ENCODE peak calls at places on chromosomes 6 and 20, in eight cellular contexts. One of them, this sample, is unnamed.

GRCh38 chr6:107491059-107491609 is 1.2 kb downstream of the SOBP start:
- DNase-seq in WTC11: peak; percentile 71
- DNase-seq in stomach: peak; percentile 57
- DNase-seq in spleen: peak; percentile 80
- DNase-seq in HFF-Myc: no peak
- DNase-seq in heart right ventricle: peak; percentile 78
- DNase-seq in lower leg skin: peak; percentile 89
- DNase-seq in PC-9: peak; percentile 8
- DNase-seq in this sample: peak; percentile 82

GRCh38 chr20:48769111-48769879 is 58.5 kb downstream of the PREX1 start:
- DNase-seq in WTC11: no peak
- DNase-seq in stomach: peak; percentile 33
- DNase-seq in spleen: peak; percentile 88
- DNase-seq in HFF-Myc: no peak
- DNase-seq in heart right ventricle: no peak
- DNase-seq in lower leg skin: no peak
- DNase-seq in PC-9: no peak
- DNase-seq in this sample: no peak

GRCh38 chr6:106757267-106757666 is 127.9 kb downstream of the QRSL1 start:
- DNase-seq in WTC11: no peak
- DNase-seq in stomach: no peak
- DNase-seq in spleen: no peak
- DNase-seq in HFF-Myc: no peak
- DNase-seq in heart right ventricle: no peak
- DNase-seq in lower leg skin: no peak
- DNase-seq in PC-9: no peak
- DNase-seq in this sample: no peak

GRCh38 chr20:61015602-61016001 is 236.5 kb upstream of the CDH4 start:
- DNase-seq in WTC11: no peak
- DNase-seq in stomach: no peak
- DNase-seq in spleen: no peak
- DNase-seq in HFF-Myc: no peak
- DNase-seq in heart right ventricle: no peak
- DNase-seq in lower leg skin: no peak
- DNase-seq in PC-9: no peak
- DNase-seq in this sample: no peak

GRCh38 chr6:41092421-41093140 is 19.8 kb downstream of the NFYA start:
- DNase-seq in WTC11: no peak
- DNase-seq in stomach: no peak
- DNase-seq in spleen: no peak
- DNase-seq in HFF-Myc: no peak
- DNase-seq in heart right ventricle: no peak
- DNase-seq in lower leg skin: no peak
- DNase-seq in PC-9: no peak
- DNase-seq in this sample: no peak

GRCh38 chr6:168609026-168609685 is 168.2 kb downstream of the SMOC2 start:
- DNase-seq in WTC11: no peak
- DNase-seq in stomach: no peak
- DNase-seq in spleen: no peak
- DNase-seq in HFF-Myc: no peak
- DNase-seq in heart right ventricle: no peak
- DNase-seq in lower leg skin: peak; percentile 59
- DNase-seq in PC-9: no peak
- DNase-seq in this sample: no peak

GRCh38 chr6:82017316-82017715 is 230.2 kb downstream of the IBTK start:
- DNase-seq in WTC11: no peak
- DNase-seq in stomach: no peak
- DNase-seq in spleen: no peak
- DNase-seq in HFF-Myc: no peak
- DNase-seq in heart right ventricle: peak; percentile 37
- DNase-seq in lower leg skin: no peak
- DNase-seq in PC-9: peak; percentile 29
- DNase-seq in this sample: no peak

GRCh38 chr6:137903933-137904821 is 37.1 kb downstream of the TNFAIP3 start:
- DNase-seq in WTC11: no peak
- DNase-seq in stomach: no peak
- DNase-seq in spleen: no peak
- DNase-seq in HFF-Myc: no peak
- DNase-seq in heart right ventricle: no peak
- DNase-seq in lower leg skin: no peak
- DNase-seq in PC-9: no peak
- DNase-seq in this sample: no peak

GRCh38 chr6:21505574-21505990 is 88.0 kb upstream of the SOX4 start:
- DNase-seq in WTC11: no peak
- DNase-seq in stomach: no peak
- DNase-seq in spleen: no peak
- DNase-seq in HFF-Myc: no peak
- DNase-seq in heart right ventricle: no peak
- DNase-seq in lower leg skin: no peak
- DNase-seq in PC-9: no peak
- DNase-seq in this sample: no peak

GRCh38 chr20:59190509-59190908 is 26.9 kb downstream of the ZNF831 start:
- DNase-seq in WTC11: no peak
- DNase-seq in stomach: no peak
- DNase-seq in spleen: no peak
- DNase-seq in HFF-Myc: no peak
- DNase-seq in heart right ventricle: no peak
- DNase-seq in lower leg skin: no peak
- DNase-seq in PC-9: no peak
- DNase-seq in this sample: no peak

GRCh38 chr6:17240803-17241500 is 40.2 kb upstream of the RBM24 start:
- DNase-seq in WTC11: no peak
- DNase-seq in stomach: no peak
- DNase-seq in spleen: no peak
- DNase-seq in HFF-Myc: no peak
- DNase-seq in heart right ventricle: no peak
- DNase-seq in lower leg skin: no peak
- DNase-seq in PC-9: no peak
- DNase-seq in this sample: no peak

GRCh38 chr6:84618046-84618752 is 146.2 kb downstream of the TBX18 start:
- DNase-seq in WTC11: no peak
- DNase-seq in stomach: no peak
- DNase-seq in spleen: no peak
- DNase-seq in HFF-Myc: peak; percentile 57
- DNase-seq in heart right ventricle: no peak
- DNase-seq in lower leg skin: no peak
- DNase-seq in PC-9: no peak
- DNase-seq in this sample: no peak

GRCh38 chr20:20217626-20218025 is 150.3 kb upstream of the INSM1 start:
- DNase-seq in WTC11: no peak
- DNase-seq in stomach: no peak
- DNase-seq in spleen: no peak
- DNase-seq in HFF-Myc: no peak
- DNase-seq in heart right ventricle: no peak
- DNase-seq in lower leg skin: no peak
- DNase-seq in PC-9: no peak
- DNase-seq in this sample: no peak

GRCh38 chr20:2348336-2348735 is 32.4 kb upstream of the TGM6 start:
- DNase-seq in WTC11: no peak
- DNase-seq in stomach: no peak
- DNase-seq in spleen: no peak
- DNase-seq in HFF-Myc: no peak
- DNase-seq in heart right ventricle: no peak
- DNase-seq in lower leg skin: peak; percentile 68
- DNase-seq in PC-9: no peak
- DNase-seq in this sample: no peak

GRCh38 chr6:39887692-39888450 is 46.4 kb downstream of the MOCS1 start:
- DNase-seq in WTC11: no peak
- DNase-seq in stomach: peak; percentile 65
- DNase-seq in spleen: no peak
- DNase-seq in HFF-Myc: peak; percentile 21
- DNase-seq in heart right ventricle: peak; percentile 83
- DNase-seq in lower leg skin: no peak
- DNase-seq in PC-9: no peak
- DNase-seq in this sample: peak; percentile 84

GRCh38 chr6:69820018-69820417 is 23.2 kb upstream of the LMBRD1 start:
- DNase-seq in WTC11: no peak
- DNase-seq in stomach: no peak
- DNase-seq in spleen: no peak
- DNase-seq in HFF-Myc: no peak
- DNase-seq in heart right ventricle: no peak
- DNase-seq in lower leg skin: no peak
- DNase-seq in PC-9: no peak
- DNase-seq in this sample: no peak

GRCh38 chr20:52312131-52312729 is 120.7 kb upstream of the ZFP64 start:
- DNase-seq in WTC11: peak; percentile 31
- DNase-seq in stomach: peak; percentile 35
- DNase-seq in spleen: no peak
- DNase-seq in HFF-Myc: peak; percentile 48
- DNase-seq in heart right ventricle: peak; percentile 40
- DNase-seq in lower leg skin: no peak
- DNase-seq in PC-9: peak; percentile 35
- DNase-seq in this sample: peak; percentile 46

GRCh38 chr20:52311209-52311794 is 119.7 kb upstream of the ZFP64 start:
- DNase-seq in WTC11: peak; percentile 19
- DNase-seq in stomach: no peak
- DNase-seq in spleen: no peak
- DNase-seq in HFF-Myc: no peak
- DNase-seq in heart right ventricle: no peak
- DNase-seq in lower leg skin: no peak
- DNase-seq in PC-9: no peak
- DNase-seq in this sample: no peak

GRCh38 chr20:52318601-52319000 is 127.0 kb upstream of the ZFP64 start:
- DNase-seq in WTC11: no peak
- DNase-seq in stomach: no peak
- DNase-seq in spleen: no peak
- DNase-seq in HFF-Myc: no peak
- DNase-seq in heart right ventricle: no peak
- DNase-seq in lower leg skin: no peak
- DNase-seq in PC-9: no peak
- DNase-seq in this sample: no peak

DNA sequence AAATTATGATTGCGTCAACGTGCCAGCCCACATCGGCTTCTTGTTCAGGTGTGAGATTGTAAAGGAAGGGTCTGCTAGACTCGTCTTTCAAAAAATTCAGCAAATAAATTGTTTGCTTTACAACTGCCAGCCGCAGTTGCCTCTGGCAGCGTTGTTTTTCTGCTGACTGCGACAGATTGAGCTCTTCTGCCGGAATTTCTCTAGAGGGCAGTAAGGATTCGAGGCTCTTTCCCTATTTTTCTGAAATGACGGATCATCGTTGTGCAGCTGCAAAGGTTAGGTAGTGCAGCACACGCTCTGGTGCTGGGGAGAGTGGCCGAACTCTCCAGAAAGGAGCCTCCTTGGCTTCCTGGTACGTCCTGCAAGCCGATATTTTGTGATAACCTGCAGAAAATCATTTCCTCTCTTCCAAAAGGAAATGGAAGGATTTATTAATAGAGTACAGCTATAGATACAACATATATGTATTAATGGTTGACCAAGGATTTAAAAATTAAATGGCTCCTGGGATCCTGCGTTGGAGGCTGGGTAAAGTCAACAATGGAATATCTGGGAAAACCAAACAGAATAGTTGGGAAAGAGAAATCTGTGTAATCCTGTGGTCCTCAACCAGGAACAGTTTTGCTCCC is 121.9 kb upstream of the ZFP64 start:
- DNase-seq in WTC11: peak; percentile 32
- DNase-seq in stomach: no peak
- DNase-seq in spleen: no peak
- DNase-seq in HFF-Myc: peak; percentile 22
- DNase-seq in heart right ventricle: no peak
- DNase-seq in lower leg skin: no peak
- DNase-seq in PC-9: no peak
- DNase-seq in this sample: no peak
- TF ChIP-seq CTCF in WTC11: no peak
- TF ChIP-seq CTCF in stomach: peak; percentile 45
- TF ChIP-seq CTCF in spleen: peak; percentile 22
- TF ChIP-seq CTCF in HFF-Myc: peak; percentile 52
- TF ChIP-seq CTCF in heart right ventricle: peak; percentile 39
- TF ChIP-seq CTCF in lower leg skin: no peak
- TF ChIP-seq CTCF in PC-9: peak; percentile 41
- TF ChIP-seq CTCF in this sample: peak; percentile 12

DNA sequence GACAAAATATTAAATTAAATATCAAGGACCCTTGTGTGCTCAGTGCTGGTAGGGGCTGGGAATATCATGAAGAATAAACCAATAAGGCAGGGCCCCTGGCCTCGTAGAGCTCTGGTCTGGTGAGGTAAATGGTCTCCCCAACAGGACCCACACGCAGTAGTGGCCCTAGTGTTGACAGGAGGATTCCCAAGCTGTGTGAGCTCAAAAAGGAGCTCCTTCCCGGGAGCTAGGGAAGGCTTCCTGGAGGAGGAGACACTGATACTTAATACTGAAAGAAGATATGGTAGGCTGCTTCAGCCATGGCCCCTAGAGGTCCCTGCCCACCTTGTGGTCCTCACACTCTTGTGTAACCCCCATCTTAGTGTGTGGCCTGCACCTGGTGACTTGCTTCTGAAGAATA is 209.1 kb downstream of the NFATC2 start:
- DNase-seq in WTC11: no peak
- DNase-seq in stomach: no peak
- DNase-seq in spleen: no peak
- DNase-seq in HFF-Myc: no peak
- DNase-seq in heart right ventricle: no peak
- DNase-seq in lower leg skin: no peak
- DNase-seq in PC-9: no peak
- DNase-seq in this sample: no peak
- TF ChIP-seq CTCF in WTC11: no peak
- TF ChIP-seq CTCF in stomach: no peak
- TF ChIP-seq CTCF in spleen: no peak
- TF ChIP-seq CTCF in HFF-Myc: no peak
- TF ChIP-seq CTCF in heart right ventricle: no peak
- TF ChIP-seq CTCF in lower leg skin: no peak
- TF ChIP-seq CTCF in PC-9: no peak
- TF ChIP-seq CTCF in this sample: no peak

DNA sequence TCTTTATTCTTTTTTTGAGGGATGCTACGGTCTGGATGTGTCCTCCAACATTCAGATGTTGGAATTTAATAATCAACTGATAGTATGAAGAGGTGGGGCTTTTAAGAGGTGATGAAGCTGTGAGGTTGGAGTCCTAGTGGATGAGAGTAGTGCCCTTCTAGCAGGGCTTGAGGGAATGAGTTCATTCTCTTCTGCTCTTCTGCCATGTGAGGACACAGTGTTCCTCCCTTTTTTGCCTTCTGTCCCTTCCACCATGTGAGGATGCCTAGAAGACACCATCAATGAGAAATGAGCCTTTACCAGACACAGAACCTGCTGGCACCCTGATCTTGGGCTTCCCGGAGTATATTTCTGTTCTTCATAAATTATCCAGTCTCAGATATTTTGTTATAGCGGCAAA is 82.1 kb upstream of the MLIP start:
- DNase-seq in WTC11: no peak
- DNase-seq in stomach: no peak
- DNase-seq in spleen: no peak
- DNase-seq in HFF-Myc: no peak
- DNase-seq in heart right ventricle: no peak
- DNase-seq in lower leg skin: no peak
- DNase-seq in PC-9: no peak
- DNase-seq in this sample: no peak
- TF ChIP-seq CTCF in WTC11: no peak
- TF ChIP-seq CTCF in stomach: no peak
- TF ChIP-seq CTCF in spleen: no peak
- TF ChIP-seq CTCF in HFF-Myc: no peak
- TF ChIP-seq CTCF in heart right ventricle: no peak
- TF ChIP-seq CTCF in lower leg skin: no peak
- TF ChIP-seq CTCF in PC-9: no peak
- TF ChIP-seq CTCF in this sample: no peak

DNA sequence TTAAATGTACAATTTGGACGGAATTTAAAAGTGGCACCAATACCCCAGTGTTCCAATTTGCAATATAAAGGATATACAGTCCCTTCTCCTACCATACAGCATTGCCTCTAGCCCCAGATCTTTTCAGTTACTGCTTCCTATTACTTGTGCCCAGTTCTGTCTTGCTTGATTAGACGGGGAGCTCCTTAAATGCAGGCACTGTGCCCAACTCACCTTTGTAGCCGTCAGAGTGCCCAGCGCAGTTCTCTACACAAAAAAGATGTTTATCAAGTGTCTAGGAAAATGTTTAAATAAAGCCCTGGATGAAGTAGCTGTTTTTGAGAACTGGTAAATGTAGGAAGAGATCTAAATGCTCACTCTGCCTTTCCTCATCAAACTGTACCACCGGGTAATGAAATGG is 7.6 kb downstream of the TAP2 start:
- DNase-seq in WTC11: no peak
- DNase-seq in stomach: no peak
- DNase-seq in spleen: no peak
- DNase-seq in HFF-Myc: no peak
- DNase-seq in heart right ventricle: no peak
- DNase-seq in lower leg skin: no peak
- DNase-seq in PC-9: no peak
- DNase-seq in this sample: no peak
- TF ChIP-seq CTCF in WTC11: no peak
- TF ChIP-seq CTCF in stomach: no peak
- TF ChIP-seq CTCF in spleen: no peak
- TF ChIP-seq CTCF in HFF-Myc: no peak
- TF ChIP-seq CTCF in heart right ventricle: no peak
- TF ChIP-seq CTCF in lower leg skin: no peak
- TF ChIP-seq CTCF in PC-9: no peak
- TF ChIP-seq CTCF in this sample: no peak